ENCODE peak calls at places on chromosome 6, in four cellular contexts. L, P, Y and Q are unnamed samples.

GRCh38 chr6:148112851-148113319 is 229.8 kb upstream of the SASH1 start:
- DNase-seq in P (no peak), Y (no peak), L (no peak), Q (no peak)

GRCh38 chr6:75402296-75402695 is 91.3 kb downstream of the FILIP1 start:
- DNase-seq in P (no peak), L (no peak), Y (no peak), Q (peak; percentile 36)

GRCh38 chr6:157763129-157763893 is 59.7 kb upstream of the SNX9 start:
- DNase-seq in Y (peak; percentile 100), P (peak; percentile 99), L (no peak), Q (no peak)

GRCh38 chr6:45420083-45420908 is 42.6 kb upstream of the SUPT3H start:
- DNase-seq in L (no peak), P (no peak), Y (no peak), Q (peak; percentile 24)

GRCh38 chr6:131366223-131366622 is 206.8 kb upstream of the ARG1 start:
- DNase-seq in P (no peak), Y (no peak), L (no peak), Q (no peak)

GRCh38 chr6:49784272-49784671 is 2.8 kb downstream of the PGK2 start:
- DNase-seq in L (no peak), P (no peak), Y (no peak), Q (no peak)

GRCh38 chr6:6395581-6396197 is 75.2 kb upstream of the F13A1 start:
- DNase-seq in L (no peak), P (no peak), Y (no peak), Q (no peak)

GRCh38 chr6:106972500-106972899 is 2.0 kb downstream of the CD24 start:
- DNase-seq in Y (peak; percentile 36), L (no peak), P (peak; percentile 48), Q (no peak)

GRCh38 chr6:14228571-14228970 is 111.0 kb downstream of the CD83 start:
- DNase-seq in Y (peak; percentile 25), L (no peak), P (no peak), Q (no peak)

GRCh38 chr6:71254323-71254722 is 34.3 kb upstream of the OGFRL1 start:
- DNase-seq in Y (no peak), P (no peak), L (no peak), Q (no peak)

GRCh38 chr6:134826889-134827737 is 122.8 kb downstream of the ALDH8A1 start:
- DNase-seq in Y (peak; percentile 64), P (peak; percentile 28), L (no peak), Q (peak; percentile 58)

GRCh38 chr6:43773050-43773956 is 3.3 kb downstream of the VEGFA start:
- DNase-seq in L (no peak), P (peak; percentile 76), Y (peak; percentile 80), Q (peak; percentile 81)

GRCh38 chr6:151431336-151431735 is 20.6 kb downstream of the RMND1 start:
- DNase-seq in L (no peak), P (no peak), Y (no peak), Q (no peak)

GRCh38 chr6:42404494-42404893 is 47.2 kb downstream of the TRERF1 start:
- DNase-seq in Y (no peak), L (no peak), P (peak; percentile 45), Q (no peak)

GRCh38 chr6:154384196-154384595 is 27.6 kb upstream of the IPCEF1 start:
- DNase-seq in P (no peak), Y (no peak), L (no peak), Q (no peak)

GRCh38 chr6:152585236-152585635 is 51.9 kb downstream of the SYNE1 start:
- DNase-seq in Y (no peak), L (no peak), P (no peak), Q (no peak)

GRCh38 chr6:155311076-155311475 is 3.2 kb downstream of the TFB1M start:
- DNase-seq in L (no peak), P (peak; percentile 60), Y (no peak), Q (no peak)

GRCh38 chr6:90026216-90026615 is 131.9 kb downstream of the GJA10 start:
- DNase-seq in P (no peak), Y (no peak), L (no peak), Q (no peak)

GRCh38 chr6:128754658-128755256 is 128.2 kb upstream of the LAMA2 start:
- DNase-seq in P (no peak), L (peak; percentile 65), Y (no peak), Q (no peak)

GRCh38 chr6:49805246-49805645 is 18.2 kb upstream of the PGK2 start:
- DNase-seq in Y (no peak), P (no peak), L (no peak), Q (no peak)

GRCh38 chr6:158111987-158112386 is 56.1 kb downstream of the SERAC1 start:
- DNase-seq in Y (no peak), L (no peak), P (no peak), Q (no peak)

GRCh38 chr6:166614589-166614988 is 12.5 kb downstream of the RPS6KA2 start:
- DNase-seq in Y (no peak), L (no peak), P (no peak), Q (no peak)

GRCh38 chr6:12490904-12491571 is 200.9 kb downstream of the EDN1 start:
- DNase-seq in L (no peak), P (no peak), Y (no peak), Q (no peak)

GRCh38 chr6:89840538-89840937 is 10.9 kb downstream of the CASP8AP2 start:
- DNase-seq in P (no peak), L (no peak), Y (no peak), Q (no peak)

GRCh38 chr6:149242883-149243282 is 74.6 kb upstream of the TAB2 start:
- DNase-seq in P (no peak), L (no peak), Y (no peak), Q (no peak)

GRCh38 chr6:154538664-154539235 is 28.3 kb upstream of the CNKSR3 start:
- DNase-seq in Y (no peak), P (no peak), L (no peak), Q (no peak)

GRCh38 chr6:2275207-2275891 is 29.9 kb upstream of the GMDS start:
- DNase-seq in Y (no peak), L (no peak), P (no peak), Q (no peak)

GRCh38 chr6:56488281-56488680 is 154.4 kb downstream of the DST start:
- DNase-seq in L (no peak), Y (no peak), P (no peak), Q (no peak)

GRCh38 chr6:164749126-164749758 is 560.2 kb downstream of the C6orf118 start:
- DNase-seq in P (no peak), L (no peak), Y (no peak), Q (no peak)

GRCh38 chr6:106125925-106126435 is 39.8 kb downstream of the PRDM1 start:
- DNase-seq in P (no peak), Y (no peak), L (peak; percentile 62), Q (no peak)

GRCh38 chr6:34656378-34657036 is 40.1 kb downstream of the ILRUN start:
- DNase-seq in L (peak; percentile 97), P (peak; percentile 78), Y (peak; percentile 56), Q (no peak)

GRCh38 chr6:158870418-158870957 is 51.3 kb upstream of the EZR start:
- DNase-seq in L (no peak), P (no peak), Y (no peak), Q (no peak)

GRCh38 chr6:43910638-43911353 is 140.8 kb downstream of the VEGFA start:
- DNase-seq in Y (no peak), P (no peak), L (no peak), Q (no peak)

GRCh38 chr6:39451831-39452230 is 129.3 kb upstream of the KCNK16 start:
- DNase-seq in Y (no peak), P (no peak), L (no peak), Q (no peak)
- TF ChIP-seq CTCF in Y (no peak), P (no peak), L (peak; percentile 60), Q (no peak)

GRCh38 chr6:110355727-110356126 is 2.4 kb downstream of the METTL24 start:
- DNase-seq in Y (no peak), P (no peak), L (no peak), Q (no peak)

GRCh38 chr6:110351546-110351945 is 6.6 kb downstream of the METTL24 start:
- DNase-seq in P (no peak), L (no peak), Y (no peak), Q (no peak)

GRCh38 chr6:110355031-110355430 is 3.1 kb downstream of the METTL24 start:
- DNase-seq in Y (no peak), L (no peak), P (no peak), Q (no peak)

GRCh38 chr6:110353420-110353819 is 4.7 kb downstream of the METTL24 start:
- DNase-seq in Y (no peak), P (no peak), L (no peak), Q (no peak)

GRCh38 chr6:110352603-110353303 is 5.4 kb downstream of the METTL24 start:
- DNase-seq in L (no peak), Y (no peak), P (no peak), Q (no peak)
- H3K4me1 ChIP-seq in L (no peaks in the 10 kb centered on the region), Y (peaks cover 19% of the 10 kb centered on the region), P (peaks cover 46% of the 10 kb centered on the region), Q (peaks cover 27% of the 10 kb centered on the region)

DNA sequence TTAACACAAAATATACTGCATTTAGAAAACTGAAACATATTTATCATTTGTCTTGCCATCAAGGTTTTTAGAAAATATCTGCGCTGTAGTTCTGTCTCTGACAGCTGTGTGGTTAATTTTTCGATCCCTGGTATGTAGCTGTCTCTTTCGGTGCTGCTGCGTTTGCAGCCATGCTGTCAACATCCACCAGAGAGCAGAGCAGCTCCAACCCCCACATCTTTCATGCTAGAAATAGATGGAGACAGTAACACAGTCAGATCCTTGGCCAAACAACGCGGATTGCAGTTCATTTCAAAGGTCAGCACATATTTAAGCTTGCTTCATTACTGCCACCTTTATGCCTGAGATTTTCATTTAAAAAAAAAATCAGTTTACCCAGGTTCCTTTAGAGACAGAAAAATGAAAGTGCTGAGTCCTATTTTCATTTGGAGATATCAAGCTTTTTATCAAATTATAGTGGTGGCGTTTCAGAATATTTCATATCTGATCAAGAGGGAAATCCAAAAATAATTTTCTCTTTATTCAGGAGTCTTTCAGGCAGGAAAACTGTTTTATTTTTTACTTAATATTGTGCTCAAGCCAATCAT is 157.7 kb upstream of the MMS22L start:
- DNase-seq in L (no peak), P (no peak), Y (no peak), Q (no peak)
- TF ChIP-seq CTCF in L (no peak), P (no peak), Y (no peak), Q (no peak)

GRCh38 chr6:18055098-18055497 is 67.4 kb downstream of the NHLRC1 start:
- DNase-seq in Y (no peak), P (no peak), L (peak; percentile 23), Q (no peak)
- H3K4me1 ChIP-seq in Y (no peaks in the 10 kb centered on the region), P (peaks cover 8% of the 10 kb centered on the region), L (no peaks in the 10 kb centered on the region), Q (no peaks in the 10 kb centered on the region)